ENCODE peak calls at places on chromosomes 5 and 9, in nine cellular contexts. H is heart left ventricle; E is stimulated activated CD8-positive, alpha-beta memory T cell treated with anti-CD3 and anti-CD28 coated beads, Interleukin-15, amount 100 ng/mL, for 1 hour; W is substantia nigra; L is activated T-helper 1 cell treated with anti-CD3 and anti-CD28 coated beads, Interleukin-2, amount 50 U/mL, for 16 hours; Y is A549; A is dorsolateral prefrontal cortex; J is non-pigmented ciliary epithelial cell; N is fibroblast of villous mesenchyme. K is an unnamed sample.

GRCh38 chr5:54707841-54708240 is 190.3 kb downstream of the SNX18 start:
- DNase-seq in J (no peak), W (no peak), N (no peak), E (no peak), Y (no peak), A (no peak), H (no peak), L (no peak), K (no peak)

GRCh38 chr9:134598884-134599245 is 42.7 kb upstream of the COL5A1 start:
- DNase-seq in J (no peak), E (no peak), L (no peak), A (no peak), Y (no peak), H (no peak), W (no peak), N (no peak), K (no peak)

GRCh38 chr5:3597727-3598082 is 2.1 kb downstream of the IRX1 start:
- DNase-seq in E (no peak), L (no peak), A (no peak), H (no peak), Y (no peak), N (no peak), J (no peak), W (no peak), K (no peak)

GRCh38 chr5:115068239-115069086 is 101.2 kb downstream of the TRIM36 start:
- DNase-seq in L (no peak), H (no peak), E (no peak), W (no peak), N (peak; percentile 21), Y (no peak), J (peak; percentile 5), A (no peak), K (no peak)

GRCh38 chr9:128781186-128782070 is 5.6 kb upstream of the TBC1D13 start:
- DNase-seq in L (no peak), E (no peak), N (no peak), W (no peak), A (no peak), H (no peak), J (no peak), Y (no peak), K (no peak)

GRCh38 chr5:134511796-134512660 is 13.4 kb upstream of the JADE2 start:
- DNase-seq in L (no peak), A (no peak), N (peak; percentile 97), Y (no peak), W (no peak), J (no peak), E (no peak), H (peak; percentile 79), K (no peak)

GRCh38 chr9:4306066-4306787 is 6.4 kb upstream of the GLIS3 start:
- DNase-seq in N (no peak), J (no peak), H (no peak), Y (no peak), E (no peak), W (no peak), A (no peak), L (no peak), K (no peak)

GRCh38 chr9:115327441-115328122 is 209.6 kb upstream of the TNC start:
- DNase-seq in L (no peak), W (no peak), E (no peak), N (peak; percentile 81), H (no peak), A (no peak), Y (no peak), J (no peak), K (no peak)

GRCh38 chr5:1013238-1013947 is 4.8 kb downstream of the NKD2 start:
- DNase-seq in N (no peak), E (no peak), H (peak; percentile 50), Y (no peak), A (no peak), W (no peak), J (no peak), L (no peak), K (no peak)

GRCh38 chr5:6338871-6339270 is 39.5 kb downstream of the MED10 start:
- DNase-seq in A (no peak), H (no peak), N (no peak), W (no peak), J (no peak), Y (no peak), E (no peak), L (no peak), K (no peak)

GRCh38 chr9:92607088-92607487 is 62.8 kb downstream of the IPPK start:
- DNase-seq in N (peak; percentile 49), W (no peak), E (no peak), J (no peak), Y (no peak), H (no peak), L (no peak), A (no peak), K (no peak)

GRCh38 chr5:89471556-89471955 is 588.6 kb upstream of the MEF2C start:
- DNase-seq in L (no peak), N (peak; percentile 1), A (no peak), E (no peak), W (no peak), J (peak; percentile 1), H (no peak), Y (no peak), K (no peak)

GRCh38 chr5:22889714-22890113 is 36.6 kb upstream of the CDH12 start:
- DNase-seq in E (no peak), L (no peak), N (no peak), H (no peak), Y (no peak), W (no peak), J (no peak), A (no peak), K (no peak)

GRCh38 chr9:72315510-72316287 is 49.3 kb downstream of the ZFAND5 start:
- DNase-seq in A (no peak), L (no peak), J (no peak), H (no peak), W (no peak), Y (peak; percentile 40), N (peak; percentile 96), E (no peak), K (no peak)

GRCh38 chr5:83516962-83517750 is 45.6 kb downstream of the VCAN start:
- DNase-seq in J (no peak), A (no peak), H (no peak), N (peak; percentile 30), L (no peak), Y (no peak), E (no peak), W (no peak), K (no peak)

GRCh38 chr9:7828344-7828743 is 28.8 kb upstream of the DMAC1 start:
- DNase-seq in L (no peak), A (no peak), H (no peak), W (no peak), N (no peak), J (no peak), Y (no peak), E (no peak), K (no peak)

GRCh38 chr5:138789771-138790242 is 36.6 kb downstream of the CTNNA1 start:
- DNase-seq in Y (peak; percentile 54), H (no peak), J (no peak), W (no peak), N (peak; percentile 47), A (no peak), L (no peak), E (no peak), K (no peak)

GRCh38 chr5:159198063-159199036 is 11.0 kb downstream of the RNF145 start:
- DNase-seq in E (no peak), A (no peak), W (no peak), N (no peak), Y (no peak), J (no peak), L (no peak), H (no peak), K (no peak)

GRCh38 chr5:150278046-150278760 is 11.4 kb downstream of the CAMK2A start:
- DNase-seq in A (no peak), N (peak; percentile 22), E (no peak), L (no peak), H (no peak), J (no peak), Y (no peak), W (no peak), K (no peak)

GRCh38 chr9:136051568-136052432 is 43.3 kb downstream of the NACC2 start:
- DNase-seq in W (peak; percentile 83), A (peak; percentile 90), L (no peak), N (peak; percentile 97), Y (peak; percentile 90), H (peak; percentile 72), E (no peak), J (peak; percentile 38), K (peak; percentile 84)